ENCODE peak calls at places on chromosome 1, in seven cellular contexts. Y, N, L, Q, X, S and H are unnamed samples.

GRCh38 chr1:19123837-19124236 is 86.2 kb downstream of the UBR4 start:
- DNase-seq in Y (no peak), N (no peak), L (no peak), Q (no peak), X (no peak), S (no peak), H (no peak)

GRCh38 chr1:207910678-207911354 is at the start of gene CD34:
- DNase-seq in Y (peak; percentile 54), N (no peak), L (peak; percentile 23), Q (no peak), X (peak; percentile 65), S (no peak), H (no peak)

GRCh38 chr1:25695066-25695990 is 78.7 kb downstream of the MAN1C1 start:
- DNase-seq in Y (peak; percentile 75), N (peak; percentile 99), L (no peak), Q (no peak), X (peak; percentile 88), S (peak; percentile 82), H (peak; percentile 99)

GRCh38 chr1:99292946-99293345 is 28.7 kb downstream of the PLPPR4 start:
- DNase-seq in Y (no peak), N (no peak), L (no peak), Q (no peak), X (no peak), S (no peak), H (no peak)

GRCh38 chr1:48810740-48811139 is 34.0 kb upstream of the BEND5 start:
- DNase-seq in Y (no peak), N (no peak), L (no peak), Q (no peak), X (no peak), S (no peak), H (no peak)

GRCh38 chr1:156725683-156726280 is 2.5 kb upstream of the METTL25B start:
- DNase-seq in Y (peak; percentile 90), N (peak; percentile 89), L (peak; percentile 89), Q (no peak), X (peak; percentile 91), S (peak; percentile 87), H (peak; percentile 89)

GRCh38 chr1:111366256-111366655 is 61.3 kb downstream of the OVGP1 start:
- DNase-seq in Y (no peak), N (peak; percentile 50), L (no peak), Q (no peak), X (peak; percentile 54), S (no peak), H (peak; percentile 40)

GRCh38 chr1:42035830-42036604 is 117.2 kb upstream of the GUCA2B start:
- DNase-seq in Y (peak; percentile 95), N (peak; percentile 85), L (peak; percentile 92), Q (peak; percentile 70), X (peak; percentile 95), S (peak; percentile 91), H (peak; percentile 90)

GRCh38 chr1:247060771-247061170 is 17.8 kb downstream of the ZNF670 start:
- DNase-seq in Y (no peak), N (no peak), L (no peak), Q (no peak), X (no peak), S (no peak), H (no peak)

GRCh38 chr1:172980456-172980855 is 70.3 kb downstream of the TNFSF18 start:
- DNase-seq in Y (no peak), N (peak; percentile 76), L (no peak), Q (no peak), X (no peak), S (no peak), H (peak; percentile 87)

GRCh38 chr1:116311756-116312691 is 61.0 kb upstream of the ATP1A1 start:
- DNase-seq in Y (no peak), N (no peak), L (peak; percentile 41), Q (no peak), X (no peak), S (peak; percentile 11), H (no peak)

GRCh38 chr1:157966034-157966671 is 27.3 kb upstream of the KIRREL1 start:
- DNase-seq in Y (no peak), N (peak; percentile 82), L (no peak), Q (no peak), X (peak; percentile 72), S (no peak), H (peak; percentile 74)

GRCh38 chr1:15259608-15260007 is 12.6 kb downstream of the FHAD1 start:
- DNase-seq in Y (no peak), N (no peak), L (no peak), Q (no peak), X (no peak), S (no peak), H (no peak)

GRCh38 chr1:99527078-99527477 is 118.8 kb upstream of the PALMD start:
- DNase-seq in Y (no peak), N (peak; percentile 20), L (no peak), Q (no peak), X (peak; percentile 25), S (peak; percentile 40), H (peak; percentile 35)

GRCh38 chr1:56509713-56510641 is 69.4 kb downstream of the PLPP3 start:
- DNase-seq in Y (no peak), N (no peak), L (peak; percentile 46), Q (no peak), X (peak; percentile 49), S (no peak), H (no peak)

GRCh38 chr1:45327644-45328515 is 1.2 kb downstream of the HPDL start:
- DNase-seq in Y (peak; percentile 56), N (no peak), L (no peak), Q (no peak), X (peak; percentile 70), S (no peak), H (no peak)

GRCh38 chr1:160996195-160996594 is 24.8 kb downstream of the F11R start:
- DNase-seq in Y (no peak), N (peak; percentile 54), L (no peak), Q (no peak), X (no peak), S (no peak), H (peak; percentile 13)

GRCh38 chr1:19668893-19669292 is 4.2 kb downstream of the HTR6 start:
- DNase-seq in Y (no peak), N (no peak), L (no peak), Q (no peak), X (no peak), S (no peak), H (no peak)

GRCh38 chr1:216499581-216500272 is 76.5 kb upstream of the USH2A start:
- DNase-seq in Y (no peak), N (no peak), L (no peak), Q (no peak), X (no peak), S (no peak), H (no peak)

GRCh38 chr1:74586253-74586897 is 74.0 kb upstream of the LRRC53 start:
- DNase-seq in Y (no peak), N (no peak), L (no peak), Q (no peak), X (no peak), S (no peak), H (no peak)

DNA sequence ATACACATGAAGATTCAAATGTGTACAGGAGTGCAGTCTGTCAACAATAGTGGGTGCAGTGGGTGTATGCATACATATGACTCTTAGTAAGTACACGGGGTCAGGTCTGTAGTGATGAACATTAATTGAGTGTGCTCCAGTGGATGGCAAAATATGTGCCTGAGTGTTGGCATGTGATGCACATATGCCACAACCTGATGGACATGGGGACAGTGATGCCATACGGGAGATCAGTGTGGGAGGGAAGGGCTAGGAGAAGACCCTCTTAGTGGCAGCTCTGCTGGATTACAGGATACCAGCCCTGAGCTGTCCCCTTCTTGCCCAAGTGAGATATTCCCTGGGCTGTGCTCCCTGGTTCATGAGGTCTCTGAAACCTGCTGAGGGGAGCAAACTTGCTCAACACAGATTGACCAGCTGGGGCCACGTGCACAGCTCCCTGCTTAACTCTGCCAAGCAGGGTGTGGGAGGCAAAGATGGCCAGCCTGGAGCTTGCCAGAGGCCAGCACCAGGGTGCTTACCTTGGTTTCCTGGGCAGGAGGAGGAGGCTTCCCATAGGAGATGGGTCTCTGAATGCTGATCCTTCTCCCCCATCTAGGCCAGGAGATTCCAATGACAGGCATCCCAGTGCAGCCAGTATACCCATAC is 2.2 kb downstream of the SHISA4 start:
- DNase-seq in Y (no peak), N (no peak), L (no peak), Q (no peak), X (no peak), S (no peak), H (no peak)
- H2AK5ac ChIP-seq in Y (no peak overlapping the region), N (no peak overlapping the region), L (no peak overlapping the region), Q (no peak overlapping the region), X (no peak overlapping the region), S (no peak overlapping the region), H (no peak overlapping the region)

GRCh38 chr1:7441442-7441841 is 329.7 kb upstream of the VAMP3 start:
- DNase-seq in Y (no peak), N (no peak), L (no peak), Q (no peak), X (no peak), S (no peak), H (no peak)
- H2AK5ac ChIP-seq in Y (no peak overlapping the region), N (no peak overlapping the region), L (no peak overlapping the region), Q (no peak overlapping the region), X (no peak overlapping the region), S (no peak overlapping the region), H (no peak overlapping the region)

DNA sequence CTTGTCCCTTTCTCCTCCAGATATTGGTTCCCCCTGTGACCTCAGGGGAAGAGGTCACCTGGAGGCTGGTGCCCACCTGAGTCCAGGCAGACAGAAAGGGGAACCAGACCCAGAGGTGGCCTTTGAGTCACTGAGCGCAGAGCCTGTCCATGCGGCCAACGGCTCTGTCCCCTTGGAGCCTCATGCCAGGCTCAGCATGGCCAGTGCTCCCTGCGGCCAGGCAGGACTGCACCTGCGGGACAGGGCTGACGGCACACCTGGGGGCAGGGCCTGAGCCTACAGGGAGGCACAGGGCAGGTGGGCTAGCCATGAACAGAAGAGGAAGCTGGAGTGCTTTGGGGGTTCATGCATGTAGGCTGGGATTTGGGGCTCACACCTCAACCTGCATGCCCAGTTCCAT is 2.7 kb downstream of the TNFRSF14 start:
- DNase-seq in Y (no peak), N (no peak), L (no peak), Q (no peak), X (no peak), S (no peak), H (no peak)
- H2AK5ac ChIP-seq in Y (no peak overlapping the region), N (no peak overlapping the region), L (peak overlapping the region; percentile 100), Q (no peak overlapping the region), X (no peak overlapping the region), S (no peak overlapping the region), H (no peak overlapping the region)

DNA sequence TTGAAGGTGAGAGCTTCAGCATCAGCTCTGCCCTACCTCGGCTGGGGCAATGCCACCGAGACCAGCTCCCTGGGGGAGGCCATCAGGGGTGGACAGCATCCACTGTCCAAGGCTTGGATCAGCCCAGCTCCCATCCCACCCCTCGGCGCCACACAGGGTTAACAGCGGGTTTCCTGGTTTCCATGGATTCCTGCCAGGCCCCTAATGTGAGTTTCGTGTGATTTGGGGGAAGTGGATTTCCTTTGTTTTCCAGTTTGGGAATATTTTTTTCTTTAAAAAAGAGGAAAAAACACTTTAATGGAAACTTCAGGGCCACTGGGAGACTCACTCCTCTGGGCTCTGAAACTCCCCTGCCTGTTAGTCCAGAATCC is 34.3 kb downstream of the CASZ1 start:
- DNase-seq in Y (no peak), N (no peak), L (no peak), Q (no peak), X (no peak), S (no peak), H (no peak)
- H2AK5ac ChIP-seq in Y (no peak overlapping the region), N (no peak overlapping the region), L (peak overlapping the region; percentile 86), Q (no peak overlapping the region), X (no peak overlapping the region), S (no peak overlapping the region), H (no peak overlapping the region)